ENCODE peak calls at places on chromosome 16, in nine cellular contexts. K is NCI-H2227 treated with DMSO at 0.1 percent for 48 hours, Z is GM19239, C is esophagus squamous epithelium, J is GM12864, T is Calu3, B is NCI-H1930, M is fibroblast of villous mesenchyme, A is progenitor cell of endocrine pancreas. S is an unnamed sample.

GRCh38 chr16:3793161-3793576 is 75.8 kb upstream of the TRAP1 start:
- DNase-seq in K (no peak), Z (no peak), C (no peak), J (no peak), T (no peak), B (no peak), M (no peak), A (no peak), S (no peak)

GRCh38 chr16:74740795-74741304 is 33.8 kb downstream of the FA2H start:
- DNase-seq in K (no peak), Z (no peak), C (no peak), J (no peak), T (peak), B (no peak), M (no peak), A (no peak), S (no peak)

GRCh38 chr16:58022601-58023371 is 2.8 kb upstream of the MMP15 start:
- DNase-seq in K (peak), Z (no peak), C (no peak), J (no peak), T (peak), B (no peak), M (peak), A (no peak), S (no peak)

GRCh38 chr16:50548659-50549560 is 714 bp downstream of the NKD1 start:
- DNase-seq in K (no peak), Z (peak), C (no peak), J (no peak), T (no peak), B (no peak), M (no peak), A (no peak), S (no peak)

GRCh38 chr16:79090966-79091365 is 509.6 kb downstream of the MAF start:
- DNase-seq in K (no peak), Z (no peak), C (no peak), J (no peak), T (no peak), B (no peak), M (no peak), A (no peak), S (no peak)

GRCh38 chr16:52837251-52837650 is 215.4 kb downstream of the CHD9NB start:
- DNase-seq in K (no peak), Z (no peak), C (no peak), J (no peak), T (no peak), B (no peak), M (peak), A (no peak), S (no peak)

GRCh38 chr16:2163211-2163881 is 7.8 kb downstream of the TRAF7 start:
- DNase-seq in K (no peak), Z (no peak), C (no peak), J (no peak), T (peak), B (no peak), M (no peak), A (no peak), S (no peak)

GRCh38 chr16:81214745-81215166 is 23.7 kb upstream of the BCO1 start:
- DNase-seq in K (no peak), Z (no peak), C (no peak), J (no peak), T (peak), B (no peak), M (peak), A (no peak), S (no peak)

GRCh38 chr16:21611546-21612384 is 12.4 kb downstream of the METTL9 start:
- DNase-seq in K (peak), Z (no peak), C (no peak), J (no peak), T (no peak), B (no peak), M (peak), A (no peak), S (no peak)

GRCh38 chr16:27853101-27853500 is 210.4 kb downstream of the GSG1L start:
- DNase-seq in K (no peak), Z (no peak), C (no peak), J (no peak), T (no peak), B (no peak), M (no peak), A (no peak), S (no peak)

GRCh38 chr16:22419908-22420307 is 45.5 kb upstream of the CDR2 start:
- DNase-seq in K (no peak), Z (no peak), C (no peak), J (no peak), T (no peak), B (no peak), M (no peak), A (no peak), S (no peak)

GRCh38 chr16:10740845-10741208 is 2.8 kb upstream of the NUBP1 start:
- DNase-seq in K (no peak), Z (no peak), C (no peak), J (no peak), T (no peak), B (no peak), M (no peak), A (no peak), S (no peak)

GRCh38 chr16:16083421-16084156 is 134.2 kb downstream of the ABCC1 start:
- DNase-seq in K (no peak), Z (no peak), C (no peak), J (no peak), T (peak), B (no peak), M (no peak), A (no peak), S (no peak)

GRCh38 chr16:81711609-81712329 is 67.3 kb upstream of the PLCG2 start:
- DNase-seq in K (peak), Z (no peak), C (no peak), J (no peak), T (peak), B (no peak), M (peak), A (no peak), S (peak)

GRCh38 chr16:56226840-56227525 is 35.7 kb downstream of the GNAO1 start:
- DNase-seq in K (no peak), Z (no peak), C (no peak), J (no peak), T (no peak), B (no peak), M (no peak), A (no peak), S (no peak)

GRCh38 chr16:87608400-87608985 is 6.2 kb downstream of the JPH3 start:
- DNase-seq in K (no peak), Z (peak), C (no peak), J (no peak), T (peak), B (no peak), M (peak), A (peak), S (no peak)

GRCh38 chr16:50972899-50973298 is 178.2 kb downstream of the SALL1 start:
- DNase-seq in K (no peak), Z (no peak), C (no peak), J (no peak), T (no peak), B (no peak), M (no peak), A (no peak), S (no peak)

GRCh38 chr16:87806608-87807546 is 41.1 kb upstream of the KLHDC4 start:
- DNase-seq in K (peak), Z (no peak), C (peak), J (peak), T (peak), B (peak), M (peak), A (no peak), S (no peak)